ENCODE peak calls at places on chromosomes 16 and 17, in five cellular contexts. One of them, this sample, is unnamed.

GRCh38 chr16:6684076-6684673 is 648.5 kb upstream of the RBFOX1 start:
- DNase-seq in heart right ventricle: no peak
- DNase-seq in A549: peak; percentile 3
- DNase-seq in uterus: no peak
- DNase-seq in lung: no peak
- DNase-seq in this sample: no peak

GRCh38 chr16:90035902-90036301 is 16.6 kb upstream of the DBNDD1 start:
- DNase-seq in heart right ventricle: no peak
- DNase-seq in A549: no peak
- DNase-seq in uterus: no peak
- DNase-seq in lung: no peak
- DNase-seq in this sample: no peak

GRCh38 chr16:31136287-31136662 is 748 bp upstream of the PRSS8 start:
- DNase-seq in heart right ventricle: no peak
- DNase-seq in A549: no peak
- DNase-seq in uterus: no peak
- DNase-seq in lung: no peak
- DNase-seq in this sample: no peak

GRCh38 chr17:75619506-75620431 is 13.5 kb upstream of the SMIM5 start:
- DNase-seq in heart right ventricle: no peak
- DNase-seq in A549: peak; percentile 75
- DNase-seq in uterus: no peak
- DNase-seq in lung: no peak
- DNase-seq in this sample: no peak

GRCh38 chr17:32441886-32442285 is 2.4 kb upstream of the PSMD11 start:
- DNase-seq in heart right ventricle: no peak
- DNase-seq in A549: no peak
- DNase-seq in uterus: no peak
- DNase-seq in lung: no peak
- DNase-seq in this sample: no peak

GRCh38 chr16:2499890-2500633 is 13.7 kb upstream of the ATP6V0C start:
- DNase-seq in heart right ventricle: no peak
- DNase-seq in A549: no peak
- DNase-seq in uterus: no peak
- DNase-seq in lung: no peak
- DNase-seq in this sample: no peak

GRCh38 chr17:82939213-82940030 is 99.6 kb upstream of the ZNF750 start:
- DNase-seq in heart right ventricle: peak; percentile 9
- DNase-seq in A549: no peak
- DNase-seq in uterus: peak; percentile 10
- DNase-seq in lung: peak; percentile 61
- DNase-seq in this sample: peak; percentile 75

GRCh38 chr16:49725651-49726050 is 130.3 kb downstream of the ZNF423 start:
- DNase-seq in heart right ventricle: no peak
- DNase-seq in A549: no peak
- DNase-seq in uterus: no peak
- DNase-seq in lung: no peak
- DNase-seq in this sample: no peak

GRCh38 chr16:85746431-85747227 is 4.3 kb downstream of the C16orf74 start:
- DNase-seq in heart right ventricle: no peak
- DNase-seq in A549: peak; percentile 51
- DNase-seq in uterus: no peak
- DNase-seq in lung: no peak
- DNase-seq in this sample: no peak

GRCh38 chr16:83015871-83016270 is 389.1 kb downstream of the CDH13 start:
- DNase-seq in heart right ventricle: no peak
- DNase-seq in A549: no peak
- DNase-seq in uterus: no peak
- DNase-seq in lung: no peak
- DNase-seq in this sample: no peak

GRCh38 chr16:4332623-4333307 is 16.9 kb downstream of the GLIS2 start:
- DNase-seq in heart right ventricle: no peak
- DNase-seq in A549: no peak
- DNase-seq in uterus: no peak
- DNase-seq in lung: no peak
- DNase-seq in this sample: no peak

GRCh38 chr16:73217654-73218053 is 169.7 kb upstream of the ZFHX3 start:
- DNase-seq in heart right ventricle: no peak
- DNase-seq in A549: no peak
- DNase-seq in uterus: no peak
- DNase-seq in lung: no peak
- DNase-seq in this sample: no peak

GRCh38 chr17:76414334-76415295 is 30.2 kb downstream of the SPHK1 start:
- DNase-seq in heart right ventricle: peak; percentile 88
- DNase-seq in A549: no peak
- DNase-seq in uterus: peak; percentile 55
- DNase-seq in lung: no peak
- DNase-seq in this sample: no peak

GRCh38 chr16:10827691-10828341 is 9.2 kb upstream of the TVP23A start:
- DNase-seq in heart right ventricle: peak; percentile 86
- DNase-seq in A549: no peak
- DNase-seq in uterus: peak; percentile 84
- DNase-seq in lung: peak; percentile 75
- DNase-seq in this sample: peak; percentile 90

GRCh38 chr16:8720080-8720966 is 45.9 kb downstream of the ABAT start:
- DNase-seq in heart right ventricle: no peak
- DNase-seq in A549: no peak
- DNase-seq in uterus: no peak
- DNase-seq in lung: no peak
- DNase-seq in this sample: no peak

GRCh38 chr16:84600343-84601229 is 17.3 kb downstream of the COTL1 start:
- DNase-seq in heart right ventricle: no peak
- DNase-seq in A549: no peak
- DNase-seq in uterus: no peak
- DNase-seq in lung: no peak
- DNase-seq in this sample: no peak

GRCh38 chr16:55088098-55088497 is 157.4 kb downstream of the IRX5 start:
- DNase-seq in heart right ventricle: no peak
- DNase-seq in A549: no peak
- DNase-seq in uterus: no peak
- DNase-seq in lung: no peak
- DNase-seq in this sample: no peak

GRCh38 chr16:88338111-88338510 is 44.6 kb upstream of the ZNF469 start:
- DNase-seq in heart right ventricle: no peak
- DNase-seq in A549: no peak
- DNase-seq in uterus: no peak
- DNase-seq in lung: no peak
- DNase-seq in this sample: no peak

GRCh38 chr16:27406729-27407128 is 4.8 kb downstream of the IL21R start:
- DNase-seq in heart right ventricle: no peak
- DNase-seq in A549: no peak
- DNase-seq in uterus: no peak
- DNase-seq in lung: no peak
- DNase-seq in this sample: no peak

GRCh38 chr16:61042736-61043135 is 993.5 kb downstream of the CDH8 start:
- DNase-seq in heart right ventricle: no peak
- DNase-seq in A549: no peak
- DNase-seq in uterus: no peak
- DNase-seq in lung: no peak
- DNase-seq in this sample: no peak

GRCh38 chr16:27237229-27238015 is 31.1 kb downstream of the NSMCE1 start:
- DNase-seq in heart right ventricle: no peak
- DNase-seq in A549: no peak
- DNase-seq in uterus: peak; percentile 13
- DNase-seq in lung: no peak
- DNase-seq in this sample: no peak

GRCh38 chr16:66619534-66620418 is 15.3 kb downstream of the CMTM3 start:
- DNase-seq in heart right ventricle: no peak
- DNase-seq in A549: no peak
- DNase-seq in uterus: no peak
- DNase-seq in lung: no peak
- DNase-seq in this sample: no peak

GRCh38 chr17:15892679-15893332 is 52.1 kb upstream of the ADORA2B start:
- DNase-seq in heart right ventricle: no peak
- DNase-seq in A549: no peak
- DNase-seq in uterus: no peak
- DNase-seq in lung: no peak
- DNase-seq in this sample: peak; percentile 39

GRCh38 chr17:21208352-21208751 is 5.6 kb downstream of the TMEM11 start:
- DNase-seq in heart right ventricle: no peak
- DNase-seq in A549: no peak
- DNase-seq in uterus: no peak
- DNase-seq in lung: no peak
- DNase-seq in this sample: no peak

GRCh38 chr17:7707446-7707845 is 2.4 kb downstream of the EFNB3 start:
- DNase-seq in heart right ventricle: no peak
- DNase-seq in A549: no peak
- DNase-seq in uterus: no peak
- DNase-seq in lung: no peak
- DNase-seq in this sample: no peak

GRCh38 chr17:33871720-33872535 is 383.2 kb upstream of the CCL2 start:
- DNase-seq in heart right ventricle: no peak
- DNase-seq in A549: peak; percentile 7
- DNase-seq in uterus: no peak
- DNase-seq in lung: no peak
- DNase-seq in this sample: no peak

GRCh38 chr16:82945420-82946096 is 318.8 kb downstream of the CDH13 start:
- DNase-seq in heart right ventricle: no peak
- DNase-seq in A549: no peak
- DNase-seq in uterus: no peak
- DNase-seq in lung: no peak
- DNase-seq in this sample: no peak

GRCh38 chr16:62404857-62405611 is 368.8 kb upstream of the CDH8 start:
- DNase-seq in heart right ventricle: no peak
- DNase-seq in A549: no peak
- DNase-seq in uterus: no peak
- DNase-seq in lung: no peak
- DNase-seq in this sample: no peak

DNA sequence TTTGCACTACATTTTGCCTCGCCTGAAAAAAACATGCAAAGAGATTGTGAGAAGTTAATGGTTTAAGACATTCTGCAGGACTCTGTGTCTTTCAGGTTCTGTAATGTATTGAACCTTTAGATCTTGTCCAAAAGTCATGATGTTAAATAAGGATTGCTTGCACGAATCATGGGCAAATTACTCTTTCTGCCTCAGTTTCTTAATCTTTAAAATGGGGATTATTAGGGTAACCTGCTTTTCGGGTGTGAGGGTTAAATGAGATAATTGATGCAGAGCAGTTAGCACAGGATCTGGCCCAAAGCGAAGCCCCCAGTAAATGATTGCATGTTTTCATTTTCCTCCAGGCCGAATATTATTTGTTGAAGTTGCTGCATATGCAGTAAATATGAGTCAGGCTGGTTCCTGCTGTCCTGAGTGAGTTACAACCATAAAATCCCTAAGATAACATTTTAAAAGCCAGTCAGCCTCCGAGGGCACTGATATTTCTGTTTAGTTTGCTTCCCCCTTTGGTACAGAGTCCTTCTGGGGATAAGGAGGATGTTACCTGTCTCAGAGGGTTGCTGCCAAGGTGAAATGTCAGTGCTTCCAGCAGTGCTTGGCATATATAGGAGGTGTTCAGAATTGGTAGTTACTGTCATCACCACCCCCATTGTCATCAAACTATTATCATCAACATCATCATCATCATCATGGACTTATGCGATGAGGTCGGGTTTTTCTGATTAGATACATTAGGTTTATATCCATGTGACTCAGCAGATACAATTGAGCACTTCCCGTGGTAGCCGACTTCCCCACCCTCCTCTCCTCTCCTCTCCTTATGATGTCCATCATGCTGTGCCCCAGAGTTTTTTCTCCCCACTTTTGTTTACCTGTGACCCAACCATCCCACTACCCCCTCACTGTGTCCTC is 20.6 kb upstream of the ARHGAP17 start:
- DNase-seq in heart right ventricle: no peak
- DNase-seq in A549: no peak
- DNase-seq in uterus: no peak
- DNase-seq in lung: no peak
- DNase-seq in this sample: no peak
- H3K4me3 ChIP-seq in heart right ventricle: no peak overlapping the region
- H3K4me3 ChIP-seq in A549: no peak overlapping the region
- H3K4me3 ChIP-seq in uterus: no peak overlapping the region
- H3K4me3 ChIP-seq in lung: no peak overlapping the region
- H3K4me3 ChIP-seq in this sample: no peak overlapping the region

DNA sequence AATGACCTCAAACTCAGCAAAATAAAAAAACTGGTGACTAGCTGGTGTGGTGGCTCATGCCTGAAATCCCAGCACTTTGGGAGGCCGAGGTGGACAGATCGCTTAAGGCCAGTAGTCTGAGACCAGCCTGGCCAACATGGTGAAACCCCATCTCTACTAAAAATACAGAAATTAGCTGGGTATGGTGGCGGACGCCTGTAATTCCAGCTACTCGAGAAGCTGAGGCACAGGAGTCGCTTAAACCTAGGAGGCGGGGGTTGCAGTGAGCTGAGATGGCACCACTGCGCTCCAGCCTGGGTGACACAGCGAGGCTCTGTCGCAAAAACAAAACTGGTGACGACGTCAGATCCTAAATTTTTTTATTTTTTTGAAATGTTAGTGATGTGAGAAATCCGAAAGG is 82.6 kb upstream of the TOB1 start:
- DNase-seq in heart right ventricle: no peak
- DNase-seq in A549: no peak
- DNase-seq in uterus: no peak
- DNase-seq in lung: no peak
- DNase-seq in this sample: no peak
- TF ChIP-seq CTCF in heart right ventricle: no peak
- TF ChIP-seq CTCF in A549: no peak
- TF ChIP-seq CTCF in uterus: no peak
- TF ChIP-seq CTCF in lung: no peak
- TF ChIP-seq CTCF in this sample: no peak

GRCh38 chr17:68794636-68795503 is 160.3 kb downstream of the ABCA8 start:
- DNase-seq in heart right ventricle: no peak
- DNase-seq in A549: no peak
- DNase-seq in uterus: no peak
- DNase-seq in lung: no peak
- DNase-seq in this sample: no peak
- H3K4me3 ChIP-seq in heart right ventricle: no peak overlapping the region
- H3K4me3 ChIP-seq in A549: no peak overlapping the region
- H3K4me3 ChIP-seq in uterus: no peak overlapping the region
- H3K4me3 ChIP-seq in lung: no peak overlapping the region
- H3K4me3 ChIP-seq in this sample: no peak overlapping the region

DNA sequence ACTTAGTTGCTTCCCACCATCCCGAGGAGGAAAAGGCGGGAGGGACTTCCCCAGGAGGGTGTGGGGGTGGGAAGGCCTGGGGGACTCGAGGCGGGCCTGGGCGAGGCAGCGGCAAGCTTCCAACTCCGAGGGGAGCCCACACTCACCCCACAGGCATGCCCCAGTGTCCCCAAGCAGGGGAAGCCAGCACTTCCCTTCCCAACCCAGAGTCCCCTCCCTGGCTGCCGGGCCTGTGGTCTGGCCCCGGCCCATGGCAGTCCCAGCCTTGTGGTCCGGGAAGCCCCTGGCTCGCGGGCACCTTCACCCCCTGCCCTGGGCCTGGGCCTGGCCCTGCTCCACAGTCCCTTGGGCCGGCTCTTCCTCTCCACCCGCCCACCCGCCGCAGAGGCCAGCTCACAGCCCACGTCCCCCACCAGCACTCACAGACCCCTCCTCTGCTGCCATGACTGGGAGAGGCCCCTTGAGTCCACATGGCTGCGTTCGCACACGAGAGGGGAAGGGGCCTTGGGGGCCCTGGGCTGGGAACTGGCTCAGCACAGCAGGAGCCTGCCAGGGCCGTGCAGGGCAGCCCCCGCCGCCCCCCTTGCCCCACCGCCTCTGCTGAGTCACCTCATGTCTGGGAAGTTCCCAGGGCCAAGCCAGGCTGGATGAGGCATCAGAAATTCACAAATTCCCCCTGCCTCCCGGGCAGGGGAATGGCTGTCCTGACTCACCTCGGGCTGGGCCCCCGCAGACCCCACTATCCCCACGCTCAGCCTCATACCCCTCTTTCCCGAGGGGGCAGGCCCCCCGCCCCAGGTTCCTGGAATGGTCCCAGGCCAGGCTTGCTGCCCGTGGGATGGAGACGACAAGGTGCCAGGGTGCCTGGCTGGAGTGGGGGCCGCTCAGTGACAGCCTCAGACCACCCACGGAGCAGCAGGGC is 27.8 kb downstream of the BAHCC1 start:
- DNase-seq in heart right ventricle: peak; percentile 76
- DNase-seq in A549: peak; percentile 90
- DNase-seq in uterus: peak; percentile 88
- DNase-seq in lung: peak; percentile 76
- DNase-seq in this sample: peak; percentile 95
- TF ChIP-seq CTCF in heart right ventricle: no peak
- TF ChIP-seq CTCF in A549: no peak
- TF ChIP-seq CTCF in uterus: no peak
- TF ChIP-seq CTCF in lung: no peak
- TF ChIP-seq CTCF in this sample: no peak